ENCODE peak calls at places on chromosomes 3 and 15, in four cellular contexts. L is K562, M is SK-N-SH, B is HepG2. T is an unnamed sample.

GRCh38 chr3:19148768-19149091 is 420 bp downstream of the KCNH8 start:
- DNase-seq in L (no peak), M (no peak), B (no peak), T (no peak)

GRCh38 chr15:75620776-75621536 is 4.6 kb downstream of the SNUPN start:
- DNase-seq in L (no peak), M (no peak), B (no peak), T (no peak)

GRCh38 chr15:50463423-50464358 is 39.5 kb downstream of the USP8 start:
- DNase-seq in L (no peak), M (no peak), B (peak), T (no peak)

GRCh38 chr3:43863966-43864933 is 173.5 kb downstream of the ABHD5 start:
- DNase-seq in L (no peak), M (no peak), B (no peak), T (no peak)

GRCh38 chr3:195086885-195087284 is 184.1 kb downstream of the XXYLT1 start:
- DNase-seq in L (no peak), M (no peak), B (no peak), T (no peak)

GRCh38 chr15:90560229-90560771 is 30.6 kb downstream of the CRTC3 start:
- DNase-seq in L (peak), M (peak), B (no peak), T (no peak)

GRCh38 chr15:78850926-78851600 is 21.6 kb upstream of the MORF4L1 start:
- DNase-seq in L (no peak), M (no peak), B (peak), T (no peak)

GRCh38 chr3:15271785-15272381 is 60.5 kb downstream of the SH3BP5 start:
- DNase-seq in L (no peak), M (no peak), B (no peak), T (no peak)

GRCh38 chr3:59456852-59457485 is 407.1 kb upstream of the CFAP20DC start:
- DNase-seq in L (no peak), M (no peak), B (no peak), T (no peak)

GRCh38 chr3:46463120-46463867 is 1.4 kb downstream of the LTF start:
- DNase-seq in L (no peak), M (no peak), B (no peak), T (no peak)

DNA sequence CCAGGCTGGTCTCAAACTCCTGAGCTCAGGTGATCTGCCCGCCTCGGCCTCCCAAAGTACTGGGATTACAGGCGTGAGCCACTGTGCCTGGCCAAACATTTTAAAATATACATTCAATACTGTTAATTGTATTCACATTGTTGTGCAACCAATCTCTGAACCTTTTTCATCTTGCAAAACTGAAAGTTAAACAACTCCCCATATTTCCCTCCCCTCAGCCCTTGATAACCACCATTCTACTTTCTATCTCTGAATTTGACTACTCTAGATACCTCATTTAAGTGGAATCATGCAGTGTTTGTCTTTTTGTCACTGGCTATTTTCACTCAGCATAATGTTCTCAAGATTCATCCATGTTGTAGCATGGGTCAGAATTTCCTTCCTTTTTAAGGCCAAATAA is 30.0 kb downstream of the HMCES start:
- DNase-seq in L (no peak), M (no peak), B (peak), T (no peak)
- TF ChIP-seq ELF1 in L (no peak), M (no peak), B (no peak), T (no peak)

GRCh38 chr3:50256978-50257890 is 11.7 kb upstream of the SEMA3B start:
- DNase-seq in L (peak), M (peak), B (no peak), T (no peak)
- TF ChIP-seq ELF1 in L (no peak), M (no peak), B (no peak), T (no peak)

GRCh38 chr3:142808103-142808917 is 80.6 kb downstream of the PCOLCE2 start:
- DNase-seq in L (peak), M (no peak), B (peak), T (peak)
- TF ChIP-seq ELF1 in L (no peak), M (no peak), B (no peak), T (no peak)

DNA sequence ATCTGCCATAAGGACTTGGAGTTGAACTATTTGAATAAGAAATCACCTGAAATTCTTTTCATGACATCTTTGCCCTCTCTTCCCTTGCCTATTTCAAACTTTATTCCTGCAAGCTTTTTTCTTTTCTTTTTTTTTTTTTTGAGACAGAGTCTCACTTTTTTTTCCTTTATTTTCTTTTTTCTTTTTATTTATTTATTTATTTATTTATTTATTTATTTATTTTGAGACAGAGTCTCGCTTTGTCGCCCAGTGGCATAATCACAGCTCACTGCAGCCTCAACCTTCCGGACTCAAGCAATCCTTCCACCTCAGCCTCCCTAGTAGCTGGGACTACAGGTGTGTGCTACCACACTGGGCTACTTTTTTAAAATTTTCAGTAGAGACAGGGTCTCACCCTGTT is 369.3 kb upstream of the ATP11B start:
- DNase-seq in L (no peak), M (no peak), B (no peak), T (no peak)
- TF ChIP-seq ELF1 in L (no peak), M (no peak), B (no peak), T (no peak)